ENCODE peak calls at places on chromosomes 13 and 19, in five cellular contexts. L is right lobe of liver, A is ascending aorta, U is lower lobe of right lung, J is tibial artery. R is an unnamed sample. For H3K4me1, the result is how much of the 10 kb centered on the place peaks cover.

GRCh38 chr13:96632536-96633320 is 361.5 kb downstream of the OXGR1 start:
- DNase-seq in L (no peak), A (no peak), U (no peak), J (no peak), R (no peak)

GRCh38 chr13:30193279-30194234 is 113.8 kb downstream of the KATNAL1 start:
- DNase-seq in L (no peak), A (no peak), U (no peak), J (no peak), R (no peak)

GRCh38 chr13:75485286-75486062 is 3.5 kb upstream of the TBC1D4 start:
- DNase-seq in L (no peak), A (no peak), U (no peak), J (no peak), R (no peak)

GRCh38 chr13:112652512-112653458 is 37.1 kb upstream of the ATP11A start:
- DNase-seq in L (no peak), A (no peak), U (peak), J (no peak), R (no peak)

GRCh38 chr13:41648314-41648935 is 191.1 kb downstream of the RGCC start:
- DNase-seq in L (no peak), A (no peak), U (no peak), J (no peak), R (no peak)

GRCh38 chr13:32415019-32415418 is 12.9 kb downstream of the N4BP2L1 start:
- DNase-seq in L (no peak), A (no peak), U (no peak), J (no peak), R (no peak)

GRCh38 chr13:39144941-39145533 is 106.8 kb downstream of the NHLRC3 start:
- DNase-seq in L (no peak), A (no peak), U (no peak), J (peak), R (peak)

GRCh38 chr13:32164622-32165268 is 133.2 kb downstream of the FRY start:
- DNase-seq in L (no peak), A (no peak), U (no peak), J (no peak), R (no peak)

GRCh38 chr13:21853779-21854178 is 182.9 kb downstream of the FGF9 start:
- DNase-seq in L (no peak), A (no peak), U (no peak), J (no peak), R (no peak)

GRCh38 chr13:110092869-110093268 is 214.1 kb downstream of the COL4A1 start:
- DNase-seq in L (no peak), A (no peak), U (no peak), J (no peak), R (no peak)

GRCh38 chr13:41179593-41180250 is 14.6 kb downstream of the KBTBD7 start:
- DNase-seq in L (no peak), A (no peak), U (no peak), J (no peak), R (no peak)

GRCh38 chr13:106373989-106374572 is 161.4 kb downstream of the EFNB2 start:
- DNase-seq in L (no peak), A (no peak), U (no peak), J (no peak), R (no peak)

GRCh38 chr13:61045197-61045596 is 370.5 kb downstream of the PCDH20 start:
- DNase-seq in L (no peak), A (no peak), U (no peak), J (no peak), R (no peak)

GRCh38 chr13:78618411-78618810 is 15.1 kb upstream of the POU4F1 start:
- DNase-seq in L (no peak), A (no peak), U (no peak), J (no peak), R (no peak)

GRCh38 chr13:110300090-110300815 is 6.7 kb downstream of the COL4A1 start:
- DNase-seq in L (no peak), A (no peak), U (no peak), J (no peak), R (no peak)

GRCh38 chr13:86900906-86901305 is 770.3 kb upstream of the SLITRK5 start:
- DNase-seq in L (no peak), A (no peak), U (no peak), J (no peak), R (no peak)

GRCh38 chr13:80955487-80955886 is 614.6 kb upstream of the SPRY2 start:
- DNase-seq in L (no peak), A (no peak), U (no peak), J (no peak), R (no peak)

GRCh38 chr19:18349524-18350128 is 9.2 kb downstream of the PGPEP1 start:
- DNase-seq in L (peak), A (no peak), U (peak), J (no peak), R (peak)

GRCh38 chr19:28426902-28427232 is 786.1 kb downstream of the UQCRFS1 start:
- DNase-seq in L (no peak), A (no peak), U (no peak), J (no peak), R (no peak)

GRCh38 chr13:113445791-113446487 is 7.3 kb downstream of the ADPRHL1 start:
- DNase-seq in L (peak), A (no peak), U (no peak), J (peak), R (peak)

GRCh38 chr13:99258946-99259345 is 767 bp upstream of the GPR18 start:
- DNase-seq in L (no peak), A (no peak), U (no peak), J (no peak), R (no peak)

GRCh38 chr13:110777251-110777820 is 63.8 kb downstream of the ING1 start:
- DNase-seq in L (no peak), A (no peak), U (no peak), J (no peak), R (no peak)

GRCh38 chr19:2867025-2867991 is at the start of gene ZNF556:
- DNase-seq in L (no peak), A (no peak), U (no peak), J (no peak), R (no peak)

GRCh38 chr13:75907044-75907443 is 270.9 kb downstream of the LMO7 start:
- DNase-seq in L (no peak), A (no peak), U (no peak), J (no peak), R (no peak)

GRCh38 chr19:4409123-4409933 is 6.9 kb downstream of the CHAF1A start:
- DNase-seq in L (no peak), A (no peak), U (no peak), J (no peak), R (no peak)

DNA sequence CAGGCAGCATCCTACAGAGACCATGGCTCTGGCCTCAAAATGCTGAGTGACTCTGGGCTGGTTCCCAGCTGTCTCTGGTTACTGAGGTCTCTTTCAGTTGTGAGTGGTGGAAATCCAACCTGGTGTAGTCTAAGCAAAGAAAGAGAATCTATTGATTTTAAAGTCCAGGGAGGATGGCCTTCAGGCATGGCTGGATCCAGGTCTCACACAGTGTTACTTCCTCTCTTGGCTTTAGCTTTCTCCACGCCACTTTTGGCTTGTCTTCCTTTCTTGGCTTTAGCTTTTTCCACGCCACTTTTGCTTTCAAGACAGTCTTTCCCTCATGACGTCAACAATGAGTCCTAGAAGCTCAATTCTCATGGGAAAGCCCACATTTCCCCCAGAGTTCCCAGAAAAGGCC is 4.1 kb downstream of the CYP4F3 start:
- DNase-seq in L (no peak), A (no peak), U (no peak), J (no peak), R (no peak)
- H3K4me1 ChIP-seq in L (half or more), A (under half), U (under half), J (under half), R (under half)

GRCh38 chr13:24036115-24036514 is 124.4 kb upstream of the SPATA13 start:
- DNase-seq in L (no peak), A (no peak), U (no peak), J (no peak), R (no peak)
- H3K4me1 ChIP-seq in L (under half), A (under half), U (under half), J (under half), R (under half)

GRCh38 chr13:45781553-45782326 is 69.8 kb downstream of the SIAH3 start:
- DNase-seq in L (no peak), A (no peak), U (no peak), J (peak), R (peak)
- H3K4me1 ChIP-seq in L (under half), A (under half), U (under half), J (under half), R (under half)

DNA sequence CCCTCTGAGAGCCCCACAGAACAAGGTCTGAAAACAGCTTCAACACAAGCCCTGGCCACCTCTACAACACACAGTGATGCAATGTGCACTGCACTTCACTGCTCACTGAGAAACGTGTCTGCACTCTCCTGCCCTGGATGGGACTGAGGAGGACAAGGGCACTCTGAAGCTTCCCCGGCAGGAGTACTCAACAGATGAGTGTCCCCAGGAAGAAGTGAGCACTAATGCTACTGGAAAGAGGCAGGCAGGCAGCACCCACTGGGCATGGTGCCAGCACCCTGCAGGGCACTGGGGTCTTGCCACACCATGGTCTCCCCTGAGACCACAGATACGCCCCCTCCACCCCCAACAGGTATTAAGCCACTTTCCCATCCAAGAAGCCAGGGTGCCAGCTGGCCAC is 17.7 kb upstream of the SLC35E1 start:
- DNase-seq in L (no peak), A (no peak), U (no peak), J (no peak), R (no peak)
- H3K4me1 ChIP-seq in L (under half), A (under half), U (half or more), J (under half), R (half or more)

GRCh38 chr19:6718741-6719539 is 1.5 kb downstream of the C3 start:
- DNase-seq in L (peak), A (no peak), U (peak), J (no peak), R (no peak)

GRCh38 chr19:6718111-6718740 is 2.2 kb downstream of the C3 start:
- DNase-seq in L (peak), A (no peak), U (no peak), J (no peak), R (peak)

GRCh38 chr19:6719540-6719861 is 949 bp downstream of the C3 start:
- DNase-seq in L (no peak), A (no peak), U (no peak), J (no peak), R (no peak)

GRCh38 chr19:6717036-6717435 is 3.4 kb downstream of the C3 start:
- DNase-seq in L (peak), A (no peak), U (no peak), J (no peak), R (no peak)

DNA sequence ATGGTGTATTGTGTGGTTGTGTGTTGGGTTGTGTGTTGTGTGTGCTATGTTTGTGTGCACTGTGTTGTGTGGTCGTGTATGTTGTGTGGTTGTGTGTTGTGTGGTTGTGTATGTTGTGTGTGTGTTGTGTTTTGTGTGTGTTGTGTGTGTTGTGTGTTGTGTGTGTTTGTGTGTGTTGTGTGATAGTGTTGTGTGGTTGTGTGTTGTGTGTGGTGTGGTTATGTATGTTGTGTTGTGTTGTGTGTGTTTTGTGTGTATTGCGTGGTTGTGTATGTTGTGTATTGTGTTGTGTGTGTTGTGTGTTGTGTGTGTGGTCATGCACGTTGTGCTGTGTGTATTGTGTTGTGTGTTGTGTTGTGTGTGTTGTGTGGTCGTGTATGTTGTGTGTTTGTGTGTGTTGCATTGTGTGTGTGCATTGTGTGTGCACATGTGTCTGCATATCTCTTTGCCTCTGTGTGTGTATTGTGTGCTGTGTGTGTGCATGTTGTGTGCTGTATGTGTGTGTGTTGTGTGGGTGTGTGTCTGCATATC is 2.9 kb downstream of the C3 start:
- DNase-seq in L (no peak), A (no peak), U (no peak), J (no peak), R (no peak)
- H3K4me1 ChIP-seq in L (under half), A (under half), U (under half), J (under half), R (under half)

DNA sequence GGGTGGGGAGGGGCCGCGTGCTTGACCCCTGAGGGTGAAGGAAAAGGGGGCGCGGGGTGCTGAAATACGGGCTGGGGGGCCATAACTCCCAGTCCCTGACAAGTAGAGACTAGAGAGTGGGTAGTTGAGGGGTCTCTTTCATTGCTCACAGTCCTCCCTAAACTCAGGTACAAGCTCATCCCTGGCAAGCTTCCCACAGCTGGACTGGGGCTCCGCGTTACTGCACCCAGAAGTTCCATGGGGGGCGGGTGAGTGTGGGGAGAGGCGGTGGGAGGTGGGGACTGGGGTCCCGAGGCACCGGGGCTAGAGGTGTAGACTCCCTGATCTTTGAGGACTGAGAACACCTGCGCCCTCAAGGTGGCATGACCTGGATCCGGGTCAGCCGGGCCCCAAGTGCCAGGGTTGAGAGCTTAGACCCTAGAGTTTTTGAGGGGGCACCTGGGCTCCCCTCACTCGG is 1.3 kb downstream of the ETV2 start:
- DNase-seq in L (peak), A (no peak), U (no peak), J (no peak), R (no peak)
- H3K4me1 ChIP-seq in L (under half), A (under half), U (under half), J (under half), R (under half)

R was measured in heart left ventricle.